ENCODE peak calls at places on chromosomes 3 and 15, in seven cellular contexts. T is A549, S is dorsolateral prefrontal cortex, U is neural progenitor cell, F is lung, Z is neuronal stem cell, I is ovary. C is an unnamed sample.
A peak's percentile ranks its signal among the peaks of the same experiment; 100 is the strongest.

GRCh38 chr3:101778385-101779046 is 495 bp upstream of the NXPE3 start:
- DNase-seq in Z (no peak), S (no peak), I (no peak), U (no peak), T (no peak), F (no peak), C (no peak)

GRCh38 chr15:99433026-99433756 is 132.6 kb upstream of the MEF2A start:
- DNase-seq in Z (no peak), U (no peak), S (peak; percentile 39), I (no peak), F (no peak), T (no peak), C (peak; percentile 7)

GRCh38 chr3:169760479-169760878 is 4.4 kb downstream of the TERC start:
- DNase-seq in I (no peak), T (no peak), F (no peak), Z (no peak), U (no peak), S (no peak), C (no peak)

GRCh38 chr3:101984356-101984755 is 135.0 kb downstream of the NFKBIZ start:
- DNase-seq in T (no peak), Z (no peak), I (no peak), U (no peak), S (no peak), F (no peak), C (no peak)

GRCh38 chr3:138463724-138464489 is 29.5 kb downstream of the ESYT3 start:
- DNase-seq in F (no peak), U (no peak), Z (no peak), T (no peak), I (no peak), S (no peak), C (no peak)

GRCh38 chr3:126965526-126966080 is 17.3 kb upstream of the PLXNA1 start:
- DNase-seq in I (no peak), Z (no peak), F (no peak), S (no peak), U (no peak), T (no peak), C (no peak)

GRCh38 chr15:85689729-85690128 is 105.0 kb downstream of the KLHL25 start:
- DNase-seq in I (no peak), T (no peak), S (peak; percentile 47), Z (peak; percentile 43), F (peak; percentile 45), U (peak; percentile 80), C (no peak)

GRCh38 chr3:87810427-87810826 is 248.4 kb downstream of the CGGBP1 start:
- DNase-seq in U (no peak), F (no peak), I (no peak), T (no peak), Z (no peak), S (no peak), C (no peak)

GRCh38 chr3:46923559-46924350 is 46.2 kb downstream of the PTH1R start:
- DNase-seq in T (peak; percentile 63), U (peak; percentile 69), I (no peak), Z (peak; percentile 24), S (peak; percentile 49), F (no peak), C (peak; percentile 42)

GRCh38 chr3:16950282-16950681 is 65.5 kb downstream of the PLCL2 start:
- DNase-seq in I (no peak), Z (no peak), T (no peak), F (no peak), U (no peak), S (no peak), C (no peak)

GRCh38 chr15:43886558-43886957 is 59.8 kb downstream of the WDR76 start:
- DNase-seq in F (no peak), S (no peak), T (no peak), Z (no peak), I (no peak), U (no peak), C (no peak)
- H3K27ac ChIP-seq in F (no peak overlapping the region), S (no peak overlapping the region), T (no peak overlapping the region), Z (no peak overlapping the region), I (no peak overlapping the region), U (no peak overlapping the region), C (no peak overlapping the region)

GRCh38 chr3:150739877-150740645 is 22.9 kb downstream of the SIAH2 start:
- DNase-seq in S (no peak), I (no peak), U (no peak), F (no peak), T (no peak), Z (no peak), C (no peak)

GRCh38 chr3:150738688-150739087 is 24.3 kb downstream of the SIAH2 start:
- DNase-seq in U (no peak), S (no peak), I (no peak), F (no peak), T (no peak), Z (no peak), C (no peak)

GRCh38 chr3:150737874-150738679 is 24.9 kb downstream of the SIAH2 start:
- DNase-seq in F (no peak), Z (no peak), U (no peak), I (peak; percentile 54), T (no peak), S (no peak), C (no peak)

GRCh38 chr3:150740733-150741496 is 22.1 kb downstream of the SIAH2 start:
- DNase-seq in U (no peak), T (no peak), S (no peak), I (peak; percentile 52), Z (no peak), F (no peak), C (no peak)

DNA sequence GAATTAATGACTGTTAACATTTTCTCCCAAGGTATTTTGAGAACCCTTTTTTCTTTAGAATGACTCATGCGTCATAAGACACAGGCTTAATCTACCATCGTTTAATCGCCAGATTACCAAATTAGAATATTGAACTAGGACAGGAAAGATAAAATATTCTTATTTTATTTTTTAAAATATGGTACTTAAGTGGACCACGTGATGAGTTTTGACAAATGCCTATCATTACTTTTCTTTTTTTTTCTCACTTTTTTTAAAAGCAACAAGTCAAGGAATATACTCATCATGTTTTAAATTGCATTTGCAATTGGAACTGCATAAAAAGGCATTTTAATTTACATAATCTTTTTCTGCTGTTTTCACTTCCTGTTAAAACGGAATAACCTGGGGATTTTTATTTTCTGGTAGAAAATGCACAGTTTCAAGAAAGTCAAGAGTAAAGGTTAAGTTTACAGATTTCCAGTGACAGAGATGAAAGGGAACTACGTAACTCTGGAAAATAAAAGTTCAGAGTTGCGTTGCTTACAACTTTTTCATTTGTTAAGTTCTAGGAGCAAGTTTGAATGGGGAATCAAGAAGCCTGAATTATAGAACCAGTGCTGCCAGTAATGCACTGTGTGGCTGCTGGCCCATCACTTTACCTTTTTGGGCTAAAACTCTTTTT is 23.6 kb downstream of the SIAH2 start:
- DNase-seq in T (no peak), S (no peak), Z (no peak), I (no peak), U (no peak), F (no peak), C (no peak)
- H3K4me3 ChIP-seq in T (no peak overlapping the region), S (no peak overlapping the region), Z (no peak overlapping the region), I (no peak overlapping the region), U (no peak overlapping the region), F (no peak overlapping the region), C (no peak overlapping the region)

DNA sequence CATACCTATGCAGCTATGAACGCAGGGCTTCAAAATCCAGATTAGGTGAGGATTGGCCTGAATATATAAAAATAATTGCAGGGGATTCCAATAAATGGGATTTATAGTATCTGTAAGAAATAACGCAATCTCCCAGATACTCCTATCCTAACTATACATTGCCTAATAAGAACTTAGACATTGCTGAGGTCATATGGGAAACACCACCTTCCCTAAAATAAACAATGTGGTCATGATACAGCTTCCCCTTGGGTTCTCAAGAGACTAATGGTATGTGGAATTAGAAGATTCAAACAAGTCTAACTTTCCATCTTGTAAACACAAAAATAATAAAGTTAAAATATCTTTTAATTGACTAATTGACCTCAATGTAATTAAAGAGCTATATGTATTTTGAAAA is 28.2 kb downstream of the UBE3A start:
- DNase-seq in T (no peak), Z (no peak), S (no peak), I (no peak), F (no peak), U (no peak), C (no peak)
- H3K27ac ChIP-seq in T (no peak overlapping the region), Z (no peak overlapping the region), S (no peak overlapping the region), I (no peak overlapping the region), F (no peak overlapping the region), U (no peak overlapping the region), C (no peak overlapping the region)

GRCh38 chr3:157499342-157499963 is 3.8 kb downstream of the VEPH1 start:
- DNase-seq in I (no peak), T (no peak), Z (peak; percentile 48), U (peak; percentile 79), S (peak; percentile 44), F (peak; percentile 86), C (no peak)
- H3K4me3 ChIP-seq in I (peak overlapping the region; percentile 6), T (peak overlapping the region; percentile 1), Z (peak overlapping the region; percentile 7), U (peak overlapping the region; percentile 38), S (peak overlapping the region; percentile 36), F (no peak overlapping the region), C (no peak overlapping the region)

GRCh38 chr3:177085784-177086183 is 111.5 kb downstream of the TBL1XR1 start:
- DNase-seq in U (no peak), I (no peak), S (no peak), T (no peak), F (no peak), Z (no peak), C (no peak)

GRCh38 chr3:177079684-177080083 is 117.6 kb downstream of the TBL1XR1 start:
- DNase-seq in T (no peak), U (no peak), I (no peak), Z (no peak), F (no peak), S (no peak), C (no peak)

GRCh38 chr3:177089120-177089519 is 108.2 kb downstream of the TBL1XR1 start:
- DNase-seq in Z (no peak), T (no peak), S (no peak), U (no peak), F (no peak), I (no peak), C (no peak)

GRCh38 chr3:177080122-177080521 is 117.2 kb downstream of the TBL1XR1 start:
- DNase-seq in I (no peak), S (no peak), T (no peak), U (no peak), Z (no peak), F (no peak), C (no peak)

DNA sequence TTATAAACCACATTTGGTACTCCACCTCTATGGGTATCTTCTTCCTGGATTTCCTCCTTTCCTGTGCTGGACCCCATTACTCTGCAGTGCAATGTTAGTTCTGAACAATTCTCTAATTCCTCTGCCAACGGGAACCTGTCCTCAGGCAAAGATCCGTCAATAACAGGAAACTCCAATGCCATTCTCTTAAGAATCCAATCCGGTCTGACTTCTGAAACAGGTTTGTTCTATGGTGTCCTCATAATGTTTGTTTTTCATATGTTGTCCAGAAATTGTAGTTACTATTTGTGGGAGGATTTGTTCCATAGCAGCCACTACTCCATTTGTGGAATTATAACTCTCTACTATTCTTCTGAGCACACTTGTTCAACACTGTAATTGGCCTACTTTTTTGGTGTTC is 112.7 kb downstream of the TBL1XR1 start:
- DNase-seq in T (no peak), Z (no peak), S (no peak), I (no peak), U (no peak), F (no peak), C (no peak)
- H3K27ac ChIP-seq in T (no peak overlapping the region), Z (no peak overlapping the region), S (no peak overlapping the region), I (no peak overlapping the region), U (no peak overlapping the region), F (no peak overlapping the region), C (no peak overlapping the region)